ENCODE peak calls at places on chromosomes 11 and 22, in seven cellular contexts. I, P, S, L, M, H and W are unnamed samples.

GRCh38 chr11:3164540-3165151 is 464 bp downstream of the OSBPL5 start:
- DNase-seq in I (peak; percentile 35), P (peak; percentile 52), S (peak; percentile 56), L (no peak), M (no peak), H (no peak), W (peak; percentile 71)

GRCh38 chr11:70115778-70116177 is 37.7 kb downstream of the ANO1 start:
- DNase-seq in I (no peak), P (no peak), S (no peak), L (no peak), M (no peak), H (no peak), W (no peak)

GRCh38 chr11:61827573-61828378 is at the start of gene FADS2:
- DNase-seq in I (peak; percentile 93), P (peak; percentile 94), S (peak; percentile 88), L (peak; percentile 93), M (no peak), H (peak; percentile 29), W (peak; percentile 95)

GRCh38 chr11:2518983-2519340 is 74.2 kb downstream of the KCNQ1 start:
- DNase-seq in I (peak; percentile 1), P (peak; percentile 38), S (peak; percentile 28), L (no peak), M (no peak), H (peak; percentile 9), W (no peak)

GRCh38 chr11:96035031-96035743 is 111.3 kb upstream of the MTMR2 start:
- DNase-seq in I (no peak), P (no peak), S (no peak), L (no peak), M (no peak), H (no peak), W (no peak)

GRCh38 chr11:5556596-5557188 is 8.4 kb upstream of the OR52H1 start:
- DNase-seq in I (no peak), P (no peak), S (no peak), L (no peak), M (no peak), H (no peak), W (no peak)

GRCh38 chr11:75174781-75175370 is 24.0 kb downstream of the SLCO2B1 start:
- DNase-seq in I (peak; percentile 46), P (peak; percentile 70), S (no peak), L (no peak), M (no peak), H (peak; percentile 30), W (peak; percentile 67)

GRCh38 chr11:130403301-130403804 is 25.1 kb downstream of the ADAMTS8 start:
- DNase-seq in I (peak; percentile 50), P (no peak), S (peak; percentile 62), L (no peak), M (peak; percentile 25), H (peak; percentile 79), W (peak; percentile 81)

GRCh38 chr11:133064152-133064877 is 468.0 kb downstream of the OPCML start:
- DNase-seq in I (peak; percentile 72), P (peak; percentile 69), S (peak; percentile 77), L (no peak), M (no peak), H (peak; percentile 25), W (peak; percentile 85)

GRCh38 chr11:73320786-73321325 is 12.8 kb downstream of the ARHGEF17 start:
- DNase-seq in I (no peak), P (no peak), S (peak; percentile 35), L (no peak), M (no peak), H (no peak), W (no peak)

GRCh38 chr22:44031111-44031963 is 7.2 kb downstream of the PARVB start:
- DNase-seq in I (no peak), P (peak; percentile 39), S (peak; percentile 42), L (no peak), M (no peak), H (no peak), W (peak; percentile 28)

GRCh38 chr22:32584650-32585049 is 110.0 kb downstream of the FBXO7 start:
- DNase-seq in I (no peak), P (no peak), S (no peak), L (no peak), M (no peak), H (no peak), W (no peak)

GRCh38 chr11:134557571-134558257 is 145.7 kb upstream of the B3GAT1 start:
- DNase-seq in I (no peak), P (no peak), S (no peak), L (no peak), M (peak; percentile 25), H (no peak), W (no peak)

GRCh38 chr22:24128024-24128423 is 53.3 kb upstream of the SUSD2 start:
- DNase-seq in I (no peak), P (no peak), S (no peak), L (no peak), M (no peak), H (no peak), W (no peak)

GRCh38 chr11:8110396-8110795 is 29.4 kb downstream of the TUB start:
- DNase-seq in I (no peak), P (no peak), S (no peak), L (no peak), M (no peak), H (no peak), W (no peak)

GRCh38 chr11:65225284-65226102 is 36.3 kb upstream of the POLA2 start:
- DNase-seq in I (peak; percentile 65), P (peak; percentile 73), S (no peak), L (peak; percentile 32), M (no peak), H (peak; percentile 43), W (peak; percentile 71)

GRCh38 chr11:134248910-134249480 is 4.2 kb downstream of the THYN1 start:
- DNase-seq in I (no peak), P (no peak), S (no peak), L (no peak), M (no peak), H (no peak), W (no peak)

GRCh38 chr22:35440129-35440528 is 40.2 kb downstream of the MCM5 start:
- DNase-seq in I (peak; percentile 43), P (no peak), S (no peak), L (no peak), M (no peak), H (no peak), W (no peak)

GRCh38 chr11:1481483-1481825 is 5.1 kb downstream of the MOB2 start:
- DNase-seq in I (no peak), P (peak; percentile 39), S (no peak), L (no peak), M (no peak), H (no peak), W (no peak)

GRCh38 chr11:64152841-64153691 is 12.8 kb downstream of the MACROD1 start:
- DNase-seq in I (peak; percentile 72), P (peak; percentile 81), S (peak; percentile 81), L (peak; percentile 45), M (no peak), H (no peak), W (peak; percentile 67)

GRCh38 chr22:47294222-47294532 is 531.7 kb downstream of the TBC1D22A start:
- DNase-seq in I (no peak), P (no peak), S (peak; percentile 57), L (peak; percentile 52), M (no peak), H (no peak), W (peak; percentile 11)
- H3K9me3 ChIP-seq in I (no peaks in the 10 kb centered on the region), P (no peaks in the 10 kb centered on the region), S (no peaks in the 10 kb centered on the region), L (no peaks in the 10 kb centered on the region), M (peaks cover 10% of the 10 kb centered on the region), H (no peaks in the 10 kb centered on the region), W (no peaks in the 10 kb centered on the region)

GRCh38 chr11:14127679-14128078 is 165.2 kb downstream of the SPON1 start:
- DNase-seq in I (no peak), P (no peak), S (no peak), L (no peak), M (no peak), H (no peak), W (no peak)
- TF ChIP-seq CTCF in I (no peak), P (no peak), S (no peak), L (no peak), M (no peak), H (no peak), W (no peak)

DNA sequence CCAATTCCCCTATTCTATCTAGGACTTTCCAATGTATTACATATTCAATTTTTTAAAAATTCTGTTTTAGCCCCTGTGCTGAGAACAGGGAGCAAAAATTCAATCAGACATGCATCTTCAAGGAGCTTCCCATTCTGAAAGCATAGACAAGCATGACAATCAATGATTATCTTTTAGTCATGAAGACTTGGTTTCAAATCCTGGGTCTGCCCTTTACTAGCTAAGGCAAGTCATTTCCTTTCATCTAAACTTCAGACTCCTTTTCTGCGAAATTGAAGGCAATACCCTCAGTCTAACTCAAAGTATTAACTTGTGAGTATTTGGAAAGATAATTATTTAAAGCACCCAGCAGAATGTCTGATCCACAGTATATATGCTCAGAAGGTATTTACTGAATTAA is 24.1 kb downstream of the PAK1 start:
- DNase-seq in I (no peak), P (no peak), S (no peak), L (no peak), M (no peak), H (no peak), W (no peak)
- H3K4me1 ChIP-seq in I (no peaks in the 10 kb centered on the region), P (no peaks in the 10 kb centered on the region), S (no peaks in the 10 kb centered on the region), L (no peaks in the 10 kb centered on the region), M (peaks cover 14% of the 10 kb centered on the region), H (no peaks in the 10 kb centered on the region), W (peaks cover 27% of the 10 kb centered on the region)

GRCh38 chr22:49115186-49115585 is 712.5 kb downstream of the BRD1 start:
- DNase-seq in I (no peak), P (no peak), S (no peak), L (no peak), M (no peak), H (no peak), W (no peak)
- H3K9me3 ChIP-seq in I (no peaks in the 10 kb centered on the region), P (no peaks in the 10 kb centered on the region), S (no peaks in the 10 kb centered on the region), L (no peaks in the 10 kb centered on the region), M (peaks cover 3% of the 10 kb centered on the region), H (no peaks in the 10 kb centered on the region), W (no peaks in the 10 kb centered on the region)

DNA sequence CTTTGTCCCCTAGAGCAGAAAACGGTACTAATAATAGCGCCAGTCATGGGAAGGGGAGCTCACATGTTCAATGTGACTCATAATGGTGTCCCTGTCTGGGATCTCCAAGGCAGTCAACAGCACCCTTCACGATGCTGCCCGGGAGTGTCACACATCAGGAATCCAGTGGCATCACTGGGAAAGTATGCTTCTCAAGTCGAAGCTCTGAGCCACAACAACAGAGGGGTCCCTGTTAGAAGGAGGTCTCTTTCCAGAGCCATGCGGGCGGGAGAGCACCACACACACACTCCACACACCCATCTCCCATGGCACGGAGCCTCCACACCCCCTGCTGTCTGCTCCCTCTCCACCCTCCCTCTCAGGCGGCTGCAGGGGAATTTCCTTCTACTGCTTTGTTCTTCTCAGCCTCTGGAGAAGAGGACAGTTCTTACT is 119.7 kb downstream of the ETS1 start:
- DNase-seq in I (peak; percentile 42), P (no peak), S (peak; percentile 60), L (peak; percentile 75), M (no peak), H (peak; percentile 50), W (no peak)
- TF ChIP-seq CTCF in I (no peak), P (no peak), S (no peak), L (no peak), M (no peak), H (no peak), W (peak; percentile 11)